ENCODE peak calls at places on chromosome 7, in six cellular contexts. V is Panc1; B is heart left ventricle; M is cardiac muscle cell; P is Peyer's patch; F is CD8-positive, alpha-beta T cell. W is an unnamed sample.

GRCh38 chr7:137771679-137772078 is 75.1 kb downstream of the DGKI start:
- DNase-seq in V (peak; percentile 32), B (no peak), M (no peak), P (no peak), F (no peak), W (peak; percentile 69)

GRCh38 chr7:151925446-151926335 is 30.6 kb upstream of the GALNTL5 start:
- DNase-seq in V (no peak), B (peak; percentile 61), M (no peak), P (no peak), F (no peak), W (peak; percentile 59)

GRCh38 chr7:142908921-142909870 is 23.7 kb upstream of the TRPV6 start:
- DNase-seq in V (no peak), B (no peak), M (peak; percentile 14), P (no peak), F (no peak), W (no peak)

GRCh38 chr7:66250711-66251110 is 45.6 kb downstream of the TPST1 start:
- DNase-seq in V (no peak), B (no peak), M (no peak), P (no peak), F (no peak), W (peak; percentile 77)

GRCh38 chr7:137488038-137488437 is 144.5 kb upstream of the PTN start:
- DNase-seq in V (no peak), B (no peak), M (no peak), P (no peak), F (no peak), W (peak; percentile 47)

GRCh38 chr7:106075937-106076336 is 36.2 kb downstream of the SYPL1 start:
- DNase-seq in V (no peak), B (no peak), M (no peak), P (no peak), F (no peak), W (no peak)

GRCh38 chr7:77222819-77223218 is 23.2 kb upstream of the FGL2 start:
- DNase-seq in V (no peak), B (no peak), M (no peak), P (no peak), F (no peak), W (no peak)

GRCh38 chr7:75740846-75741497 is 2.2 kb upstream of the HIP1 start:
- DNase-seq in V (no peak), B (peak; percentile 69), M (no peak), P (peak; percentile 68), F (no peak), W (no peak)

GRCh38 chr7:117807688-117808087 is 65.6 kb downstream of the CTTNBP2 start:
- DNase-seq in V (no peak), B (no peak), M (no peak), P (no peak), F (no peak), W (no peak)

DNA sequence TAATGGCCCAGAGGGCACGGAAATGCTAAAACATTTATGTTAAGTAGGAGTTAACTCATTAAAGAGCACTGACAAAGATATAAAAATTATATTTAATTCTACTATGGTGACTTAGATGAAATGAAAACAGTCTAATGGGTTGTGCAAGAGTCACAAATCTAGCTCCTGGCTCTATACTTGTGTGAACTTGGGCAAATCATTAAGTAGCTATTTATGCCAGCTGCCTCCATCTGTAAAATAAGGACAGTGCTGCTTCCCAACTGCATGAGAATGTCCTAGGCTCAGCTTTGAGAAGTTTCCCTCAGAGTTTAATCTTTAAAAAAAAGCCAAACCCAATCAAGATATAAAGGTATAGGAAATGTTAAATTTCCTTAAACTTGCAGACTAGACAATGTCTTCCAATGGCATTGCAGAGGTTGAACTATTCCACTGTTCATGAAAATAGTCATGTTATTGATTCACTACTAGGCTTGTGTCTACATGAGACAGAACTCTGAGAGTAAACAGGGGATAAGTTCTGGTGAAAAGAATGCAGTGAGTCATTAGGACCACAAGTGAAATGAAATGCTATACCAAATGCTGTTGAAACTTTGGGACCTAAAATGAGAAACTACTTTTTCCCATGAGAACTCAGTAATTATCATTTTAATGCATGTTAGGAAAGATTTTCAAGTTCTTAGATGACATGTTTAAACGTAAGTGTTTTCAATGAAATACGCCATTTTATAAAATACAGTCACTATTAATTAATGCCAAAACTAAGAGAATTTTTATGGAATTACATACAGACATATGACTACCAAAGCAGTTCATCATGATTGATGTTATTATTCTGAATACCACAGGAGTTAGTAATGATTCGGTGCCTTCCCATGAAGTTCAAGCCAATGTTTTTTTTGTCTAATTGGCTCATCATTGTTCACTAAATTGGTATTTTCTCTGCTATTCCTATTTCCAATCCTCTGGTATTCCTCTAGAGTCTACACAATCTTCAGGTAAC is 84.2 kb downstream of the CDK6 start:
- DNase-seq in V (peak; percentile 92), B (no peak), M (no peak), P (no peak), F (no peak), W (peak; percentile 96)
- H3K4me3 ChIP-seq in V (no peak overlapping the region), B (no peak overlapping the region), M (no peak overlapping the region), P (no peak overlapping the region), F (no peak overlapping the region), W (no peak overlapping the region)

DNA sequence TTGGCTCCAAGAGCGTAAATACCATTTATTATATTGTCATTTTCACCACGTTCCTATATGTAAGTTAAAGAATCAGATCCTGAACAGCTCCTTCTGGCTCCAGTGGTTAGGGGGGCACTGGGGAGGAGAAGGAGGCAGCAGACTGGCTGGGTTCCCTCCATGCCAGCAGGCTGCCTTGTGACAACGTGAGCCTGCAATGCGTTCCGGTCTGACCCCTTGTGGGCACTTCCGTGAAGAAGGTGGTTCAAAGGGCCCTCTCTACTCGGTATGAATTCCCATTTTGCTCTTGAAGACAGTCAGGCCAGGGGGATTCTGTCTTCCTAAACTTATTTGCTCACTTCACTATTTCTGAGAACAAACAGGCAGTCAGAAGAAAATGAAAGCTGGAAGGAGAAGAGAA is 253.4 kb downstream of the BMPER start:
- DNase-seq in V (no peak), B (no peak), M (peak; percentile 56), P (no peak), F (no peak), W (no peak)
- TF ChIP-seq CTCF in V (peak; percentile 37), B (no peak), M (peak; percentile 10), P (no peak), F (no peak), W (peak; percentile 22)

DNA sequence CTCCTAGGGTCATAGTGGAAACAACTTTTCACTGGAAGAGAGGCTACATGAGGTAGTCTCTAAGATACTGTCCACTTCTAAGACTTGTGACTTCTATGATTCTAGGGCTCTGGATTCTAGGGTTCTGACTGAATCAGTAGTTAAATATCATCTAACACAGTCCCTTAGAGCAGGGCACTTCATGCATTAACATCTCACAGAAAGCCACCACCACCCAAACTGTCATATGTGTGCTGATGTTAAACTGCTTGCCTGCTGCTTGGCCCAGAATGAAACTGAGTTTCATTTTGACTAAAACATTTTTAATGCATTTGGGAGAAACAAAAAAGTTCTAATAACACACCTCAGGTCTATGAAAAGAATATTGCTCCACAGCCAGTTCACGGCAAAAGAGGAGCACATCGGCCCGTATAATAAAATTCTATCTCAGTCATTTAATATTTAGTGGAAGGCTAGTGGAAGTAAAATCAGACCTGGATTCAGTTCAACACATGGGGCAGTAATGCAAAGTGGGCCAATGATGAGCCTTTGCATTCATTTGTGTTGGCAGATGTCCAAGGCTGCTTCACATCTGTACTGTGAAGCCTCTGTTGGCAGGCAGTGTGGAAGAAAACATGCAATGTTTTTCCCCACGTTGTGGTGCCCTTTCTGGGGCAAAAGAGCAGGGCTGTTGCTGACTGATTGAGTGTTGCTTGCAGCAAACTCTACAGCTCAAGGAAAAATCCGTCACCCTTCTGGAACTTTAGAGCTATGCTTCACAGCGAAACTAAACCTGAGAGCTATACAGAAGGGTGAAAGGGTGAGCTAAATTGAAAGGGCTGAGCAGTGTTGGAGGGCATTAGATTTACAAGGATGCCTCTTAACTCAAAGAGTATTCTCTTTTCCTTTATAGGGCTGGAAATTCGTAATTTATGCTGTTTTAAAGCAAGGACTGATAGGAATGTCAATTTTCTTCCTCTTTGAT is 33.5 kb upstream of the AUTS2 start:
- DNase-seq in V (no peak), B (peak; percentile 29), M (peak; percentile 63), P (no peak), F (no peak), W (peak; percentile 76)
- H3K4me3 ChIP-seq in V (no peak overlapping the region), B (no peak overlapping the region), M (no peak overlapping the region), P (no peak overlapping the region), F (no peak overlapping the region), W (no peak overlapping the region)

GRCh38 chr7:90839892-90840291 is 243.8 kb downstream of the CDK14 start:
- DNase-seq in V (no peak), B (no peak), M (no peak), P (no peak), F (no peak), W (no peak)

GRCh38 chr7:90836937-90837336 is 240.8 kb downstream of the CDK14 start:
- DNase-seq in V (no peak), B (no peak), M (no peak), P (no peak), F (no peak), W (no peak)

GRCh38 chr7:90841759-90842429 is 245.8 kb downstream of the CDK14 start:
- DNase-seq in V (no peak), B (no peak), M (no peak), P (no peak), F (no peak), W (no peak)

GRCh38 chr7:90835861-90836260 is 239.7 kb downstream of the CDK14 start:
- DNase-seq in V (no peak), B (no peak), M (no peak), P (no peak), F (no peak), W (no peak)

GRCh38 chr7:90838799-90839198 is 242.7 kb downstream of the CDK14 start:
- DNase-seq in V (no peak), B (no peak), M (no peak), P (no peak), F (no peak), W (no peak)
- TF ChIP-seq CTCF in V (no peak), B (no peak), M (no peak), P (no peak), F (no peak), W (no peak)

GRCh38 chr7:158683541-158683940 is 21.1 kb downstream of the NCAPG2 start:
- DNase-seq in V (no peak), B (no peak), M (no peak), P (no peak), F (no peak), W (peak; percentile 69)

GRCh38 chr7:158684329-158684728 is 20.3 kb downstream of the NCAPG2 start:
- DNase-seq in V (no peak), B (no peak), M (no peak), P (no peak), F (no peak), W (peak; percentile 59)

GRCh38 chr7:158685727-158686126 is 18.9 kb downstream of the NCAPG2 start:
- DNase-seq in V (no peak), B (no peak), M (no peak), P (no peak), F (no peak), W (peak; percentile 77)

GRCh38 chr7:158689500-158689899 is 15.1 kb downstream of the NCAPG2 start:
- DNase-seq in V (no peak), B (no peak), M (no peak), P (no peak), F (no peak), W (no peak)

GRCh38 chr7:158687406-158687805 is 17.2 kb downstream of the NCAPG2 start:
- DNase-seq in V (no peak), B (no peak), M (no peak), P (no peak), F (no peak), W (no peak)
- H3K4me3 ChIP-seq in V (no peak overlapping the region), B (no peak overlapping the region), M (no peak overlapping the region), P (no peak overlapping the region), F (no peak overlapping the region), W (no peak overlapping the region)

GRCh38 chr7:4261038-4261960 is 420.8 kb upstream of the FOXK1 start:
- DNase-seq in V (no peak), B (peak; percentile 41), M (no peak), P (no peak), F (no peak), W (no peak)
- TF ChIP-seq CTCF in V (no peak), B (no peak), M (no peak), P (no peak), F (no peak), W (no peak)